ENCODE peak calls at places on chromosomes 5 and 9, in five cellular contexts. T, G, F, R and K are unnamed samples.

GRCh38 chr5:78361226-78361993 is 993 bp downstream of the SCAMP1 start:
- DNase-seq in T (peak), G (peak), F (peak), R (peak), K (peak)

GRCh38 chr9:85016389-85016997 is 347.0 kb downstream of the NTRK2 start:
- DNase-seq in T (no peak), G (no peak), F (no peak), R (no peak), K (no peak)

GRCh38 chr9:88932766-88933165 is 58.5 kb upstream of the S1PR3 start:
- DNase-seq in T (no peak), G (no peak), F (no peak), R (no peak), K (peak)

GRCh38 chr5:72692273-72692672 is 124.2 kb upstream of the TNPO1 start:
- DNase-seq in T (no peak), G (no peak), F (peak), R (no peak), K (peak)

GRCh38 chr9:120931278-120932085 is 4.9 kb upstream of the TRAF1 start:
- DNase-seq in T (no peak), G (no peak), F (peak), R (peak), K (no peak)

GRCh38 chr9:18692240-18692639 is 218.3 kb downstream of the ADAMTSL1 start:
- DNase-seq in T (no peak), G (no peak), F (no peak), R (no peak), K (no peak)

GRCh38 chr5:1323803-1324173 is 21.1 kb downstream of the CLPTM1L start:
- DNase-seq in T (no peak), G (no peak), F (no peak), R (no peak), K (no peak)

GRCh38 chr5:176519810-176520720 is 17.1 kb downstream of the RNF44 start:
- DNase-seq in T (no peak), G (no peak), F (no peak), R (no peak), K (no peak)

GRCh38 chr5:40904205-40904993 is 4.9 kb upstream of the C7 start:
- DNase-seq in T (no peak), G (peak), F (peak), R (peak), K (peak)

GRCh38 chr9:112761912-112762651 is 11.5 kb downstream of the SNX30 start:
- DNase-seq in T (no peak), G (no peak), F (no peak), R (peak), K (no peak)

GRCh38 chr5:148911386-148911785 is 85.0 kb downstream of the ADRB2 start:
- DNase-seq in T (no peak), G (no peak), F (no peak), R (no peak), K (no peak)

GRCh38 chr5:59596586-59597348 is 296.8 kb downstream of the PDE4D start:
- DNase-seq in T (no peak), G (no peak), F (peak), R (peak), K (no peak)

GRCh38 chr5:150224483-150225027 is 34.7 kb downstream of the SLC6A7 start:
- DNase-seq in T (no peak), G (no peak), F (peak), R (no peak), K (no peak)